ENCODE peak calls at places on chromosomes 6 and 20, in six cellular contexts. S is choroid plexus epithelial cell, H is HCT116, L is cardiac fibroblast, V is breast epithelium, C is LNCaP clone FGC. R is an unnamed sample.
A peak's percentile ranks its signal among the peaks of the same experiment; 100 is the strongest.

GRCh38 chr6:53727748-53728147 is 62.2 kb upstream of the KLHL31 start:
- DNase-seq in S (peak; percentile 10), H (no peak), L (no peak), V (no peak), C (no peak), R (no peak)

GRCh38 chr6:74073429-74073828 is 377.4 kb downstream of the CD109 start:
- DNase-seq in S (peak; percentile 49), H (peak; percentile 19), L (peak; percentile 18), V (no peak), C (no peak), R (no peak)

GRCh38 chr20:17473662-17474061 is 57.5 kb downstream of the BFSP1 start:
- DNase-seq in S (no peak), H (no peak), L (no peak), V (no peak), C (no peak), R (no peak)

GRCh38 chr6:164097056-164097455 is 682.5 kb downstream of the QKI start:
- DNase-seq in S (no peak), H (no peak), L (no peak), V (no peak), C (no peak), R (no peak)

GRCh38 chr6:169070506-169071176 is 183.0 kb downstream of the THBS2 start:
- DNase-seq in S (peak; percentile 100), H (peak; percentile 88), L (peak; percentile 98), V (no peak), C (no peak), R (peak; percentile 98)

GRCh38 chr6:2945069-2945452 is 26.3 kb downstream of the SERPINB6 start:
- DNase-seq in S (no peak), H (no peak), L (no peak), V (no peak), C (no peak), R (no peak)

GRCh38 chr20:4162766-4163165 is 147.4 kb upstream of the RNF24 start:
- DNase-seq in S (no peak), H (no peak), L (no peak), V (no peak), C (no peak), R (no peak)

GRCh38 chr6:14211596-14211961 is 94.0 kb downstream of the CD83 start:
- DNase-seq in S (peak; percentile 45), H (no peak), L (peak; percentile 53), V (no peak), C (no peak), R (no peak)

GRCh38 chr6:105645166-105645565 is 242.3 kb upstream of the PREP start:
- DNase-seq in S (peak; percentile 9), H (no peak), L (no peak), V (no peak), C (no peak), R (no peak)

GRCh38 chr6:117326396-117326795 is 61.0 kb downstream of the VGLL2 start:
- DNase-seq in S (no peak), H (no peak), L (no peak), V (no peak), C (no peak), R (no peak)

GRCh38 chr6:97059473-97059872 is 134.9 kb downstream of the KLHL32 start:
- DNase-seq in S (peak; percentile 69), H (peak; percentile 10), L (peak; percentile 60), V (no peak), C (no peak), R (no peak)

GRCh38 chr20:57179265-57179664 is 87.2 kb downstream of the BMP7 start:
- DNase-seq in S (no peak), H (no peak), L (no peak), V (no peak), C (no peak), R (no peak)

GRCh38 chr20:9626357-9626756 is 112.0 kb downstream of the LAMP5 start:
- DNase-seq in S (no peak), H (no peak), L (no peak), V (no peak), C (no peak), R (no peak)

GRCh38 chr20:64001607-64002011 is 20.7 kb downstream of the PRPF6 start:
- DNase-seq in S (no peak), H (no peak), L (no peak), V (no peak), C (peak; percentile 62), R (no peak)

GRCh38 chr6:28336284-28337024 is 506 bp upstream of the ZSCAN31 start:
- DNase-seq in S (peak; percentile 26), H (no peak), L (peak; percentile 35), V (no peak), C (no peak), R (no peak)

GRCh38 chr6:82246802-82247633 is 526 bp downstream of the IBTK start:
- DNase-seq in S (peak; percentile 46), H (peak; percentile 36), L (peak; percentile 44), V (peak; percentile 60), C (no peak), R (no peak)

GRCh38 chr6:110422444-110422822 is 7.1 kb upstream of the DDO start:
- DNase-seq in S (no peak), H (no peak), L (no peak), V (no peak), C (no peak), R (no peak)

GRCh38 chr6:42929928-42930360 is 664 bp downstream of the CNPY3 start:
- DNase-seq in S (peak; percentile 80), H (no peak), L (peak; percentile 66), V (no peak), C (no peak), R (peak; percentile 1)

GRCh38 chr6:36098920-36099647 is 31.2 kb upstream of the MAPK13 start:
- DNase-seq in S (peak; percentile 60), H (no peak), L (peak; percentile 51), V (no peak), C (no peak), R (no peak)

GRCh38 chr6:33620158-33620583 is 951 bp upstream of the ITPR3 start:
- DNase-seq in S (no peak), H (no peak), L (peak; percentile 48), V (no peak), C (no peak), R (no peak)

DNA sequence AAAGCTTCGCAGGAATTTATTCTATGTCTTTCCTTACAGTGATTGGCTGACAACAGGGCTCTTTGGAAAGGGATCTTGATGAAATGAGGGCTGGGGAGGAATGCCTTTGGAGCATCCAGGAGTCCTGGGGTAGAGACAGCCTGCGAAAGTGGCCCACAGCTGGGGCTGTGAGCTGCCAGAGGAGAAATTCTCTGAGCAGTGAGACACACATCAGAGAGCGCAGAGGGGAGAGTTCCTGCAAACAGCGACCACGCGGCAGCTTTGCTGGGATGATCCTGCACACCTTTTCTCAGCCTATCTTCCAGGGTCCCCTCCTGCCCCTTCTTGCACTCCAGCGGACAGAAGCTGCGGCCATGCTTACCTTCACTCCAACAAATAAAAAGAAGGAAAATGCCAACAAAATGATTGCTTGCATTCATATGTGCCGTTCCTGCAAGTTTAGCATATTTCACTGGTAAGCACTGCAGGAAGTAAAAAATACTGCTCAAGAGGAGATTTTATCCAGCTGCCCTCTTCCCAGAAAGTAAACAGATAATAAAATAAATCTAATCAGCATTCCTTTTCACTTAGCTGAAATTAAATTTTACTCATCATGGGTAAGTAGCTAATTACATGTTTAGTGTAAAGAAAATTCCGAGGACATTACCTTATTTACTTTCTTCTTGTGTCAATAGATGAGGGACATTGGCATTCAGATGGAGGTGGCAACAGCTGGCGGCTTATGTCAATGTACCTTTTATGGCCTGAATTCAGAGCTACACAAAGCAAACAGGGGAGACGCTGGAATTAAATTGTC is 339.9 kb upstream of the ARID1B start:
- DNase-seq in S (no peak), H (no peak), L (no peak), V (no peak), C (peak; percentile 93), R (no peak)
- H3K4me3 ChIP-seq in S (no peak overlapping the region), H (no peak overlapping the region), L (no peak overlapping the region), V (no peak overlapping the region), C (no peak overlapping the region), R (no peak overlapping the region)

DNA sequence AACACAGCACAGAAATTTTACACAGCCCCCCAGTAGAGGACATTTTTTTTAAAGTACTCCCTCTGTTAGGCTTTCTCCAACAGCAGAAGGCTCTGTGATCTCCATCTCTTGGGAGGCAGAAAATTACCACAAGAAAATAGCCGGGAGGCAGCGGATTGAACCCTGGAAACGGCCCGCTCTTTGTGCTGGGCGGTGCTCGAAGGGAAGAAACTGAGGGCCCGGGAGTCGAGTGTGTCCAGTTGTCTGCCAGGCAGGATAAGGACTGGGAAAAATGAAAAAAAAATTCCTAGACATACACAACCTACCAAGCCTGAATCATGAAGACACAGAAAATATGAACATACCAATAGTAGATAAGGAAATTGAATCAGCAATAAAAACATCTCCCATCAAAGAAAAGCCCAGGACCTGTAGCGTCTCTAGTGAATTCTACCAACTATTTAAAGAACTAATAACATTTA is 31.5 kb downstream of the POM121L2 start:
- DNase-seq in S (no peak), H (peak; percentile 35), L (no peak), V (no peak), C (no peak), R (no peak)
- H3K4me3 ChIP-seq in S (peak overlapping the region; percentile 53), H (peak overlapping the region; percentile 40), L (peak overlapping the region; percentile 41), V (no peak overlapping the region), C (peak overlapping the region; percentile 58), R (peak overlapping the region; percentile 93)

GRCh38 chr20:19304389-19304788 is 91.9 kb downstream of the SLC24A3 start:
- DNase-seq in S (no peak), H (no peak), L (no peak), V (no peak), C (no peak), R (no peak)
- H3K4me3 ChIP-seq in S (no peak overlapping the region), H (no peak overlapping the region), L (no peak overlapping the region), V (no peak overlapping the region), C (no peak overlapping the region), R (no peak overlapping the region)

GRCh38 chr6:135235716-135236115 is 54.6 kb downstream of the MYB start:
- DNase-seq in S (no peak), H (no peak), L (no peak), V (no peak), C (no peak), R (no peak)

GRCh38 chr6:135231469-135231844 is 50.3 kb downstream of the MYB start:
- DNase-seq in S (no peak), H (no peak), L (peak; percentile 4), V (no peak), C (no peak), R (no peak)

GRCh38 chr6:135234492-135234780 is 53.3 kb downstream of the MYB start:
- DNase-seq in S (no peak), H (no peak), L (no peak), V (no peak), C (no peak), R (no peak)

GRCh38 chr6:135236319-135236718 is 55.2 kb downstream of the MYB start:
- DNase-seq in S (no peak), H (no peak), L (no peak), V (no peak), C (no peak), R (no peak)

DNA sequence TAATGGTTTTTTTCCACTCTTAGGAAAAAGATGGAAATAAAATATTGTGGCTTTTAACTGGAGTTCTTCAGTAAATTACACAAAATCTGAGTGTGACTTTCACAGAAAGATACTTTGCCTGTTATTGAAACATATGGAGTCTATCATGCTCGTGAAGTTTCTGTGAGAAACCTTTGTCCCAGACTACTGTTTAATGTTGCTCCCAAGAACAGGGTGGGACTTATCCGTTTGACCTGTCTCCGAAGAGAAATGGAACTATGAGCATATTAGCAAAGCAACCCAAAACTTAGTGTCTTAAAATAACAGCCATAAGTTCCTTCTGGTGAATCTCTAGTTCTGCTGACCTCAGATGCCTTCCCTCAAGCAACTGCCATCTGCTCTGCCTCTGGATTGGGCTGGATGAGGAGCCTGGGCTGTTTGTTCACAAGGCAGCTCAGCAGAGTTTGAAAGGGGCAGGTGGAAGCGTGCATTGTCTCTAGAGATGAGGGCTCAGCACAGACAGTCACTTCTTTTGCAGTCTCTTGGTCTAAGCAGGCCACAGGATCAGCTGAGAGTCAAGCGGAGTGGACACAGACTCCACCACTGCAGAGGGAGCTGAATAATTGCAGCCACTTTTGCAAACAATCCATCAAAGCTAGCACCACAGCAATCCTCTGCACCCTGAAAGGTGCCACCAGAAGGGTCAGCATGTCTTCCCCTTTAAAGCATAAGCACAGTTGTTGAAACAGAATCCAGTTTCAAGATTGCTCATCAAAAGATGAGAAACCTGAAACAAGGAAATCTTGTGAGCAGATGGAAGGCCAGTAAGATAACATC is 52.8 kb downstream of the MYB start:
- DNase-seq in S (no peak), H (no peak), L (no peak), V (no peak), C (no peak), R (no peak)
- H3K4me3 ChIP-seq in S (no peak overlapping the region), H (no peak overlapping the region), L (no peak overlapping the region), V (no peak overlapping the region), C (no peak overlapping the region), R (no peak overlapping the region)

R was measured in Panc1.